ENCODE peak calls at places on chromosomes 2 and 18, in ten cellular contexts. J is type B pancreatic cell, W is left cardiac atrium, F is tibial artery, Q is pancreas, C is HS-5, G is left lung, Z is NCI-H446, X is cardiac muscle cell, K is NCI-H1417. R is an unnamed sample.

GRCh38 chr18:48045744-48046143 is 115.3 kb upstream of the SMAD2 start:
- DNase-seq in K (no peak), G (no peak), F (no peak), Z (no peak), Q (no peak), W (no peak), X (no peak), J (no peak), C (no peak), R (no peak)

GRCh38 chr2:42964444-42965081 is 172.2 kb upstream of the HAAO start:
- DNase-seq in Q (no peak), G (no peak), W (peak), C (peak), X (peak), K (no peak), F (peak), J (no peak), Z (no peak), R (peak)

GRCh38 chr2:121690095-121690494 is 40.8 kb upstream of the CLASP1 start:
- DNase-seq in K (no peak), F (no peak), G (no peak), W (no peak), C (no peak), X (no peak), Q (no peak), J (no peak), Z (no peak), R (no peak)

GRCh38 chr2:43438858-43439655 is 156.8 kb downstream of the THADA start:
- DNase-seq in C (no peak), Z (no peak), W (no peak), J (no peak), K (no peak), G (no peak), X (no peak), Q (no peak), F (no peak), R (no peak)

GRCh38 chr2:10514287-10514686 is 66.2 kb upstream of the ODC1 start:
- DNase-seq in X (no peak), Z (no peak), C (no peak), K (no peak), F (peak), G (no peak), W (no peak), J (no peak), Q (no peak), R (no peak)

GRCh38 chr2:68709421-68709911 is 25.1 kb upstream of the ARHGAP25 start:
- DNase-seq in F (no peak), C (no peak), W (no peak), J (no peak), Z (peak), X (peak), G (no peak), Q (no peak), K (peak), R (peak)

GRCh38 chr2:239256297-239256696 is 144.5 kb downstream of the HDAC4 start:
- DNase-seq in Q (no peak), W (no peak), K (no peak), G (no peak), C (no peak), X (no peak), F (peak), J (no peak), Z (no peak), R (no peak)

GRCh38 chr2:114405486-114406250 is 36.8 kb upstream of the DPP10 start:
- DNase-seq in J (no peak), C (no peak), F (no peak), X (no peak), G (no peak), W (peak), Z (no peak), Q (no peak), K (no peak), R (no peak)

GRCh38 chr18:79507076-79507545 is 111.4 kb downstream of the NFATC1 start:
- DNase-seq in J (peak), F (peak), X (peak), Q (no peak), Z (no peak), K (no peak), G (peak), C (no peak), W (peak), R (no peak)

GRCh38 chr2:166314022-166314759 is 61.6 kb downstream of the SCN9A start:
- DNase-seq in G (no peak), Z (no peak), Q (no peak), K (no peak), W (no peak), C (peak), J (no peak), F (no peak), X (no peak), R (peak)

R was measured in NCI-H226.